ENCODE peak calls at places on chromosomes 4 and X, in four cellular contexts. U is GM23338, Z is HepG2, J is K562. L is an unnamed sample. For H4K20me1, the result is how much of the 10 kb centered on the place peaks cover.

GRCh38 chrX:53442322-53442631 is 8.1 kb upstream of the HSD17B10 start:
- DNase-seq in U (no peak), Z (no peak), J (no peak), L (no peak)

GRCh38 chr4:165563851-165564250 is 185.0 kb downstream of the CPE start:
- DNase-seq in U (no peak), Z (no peak), J (no peak), L (no peak)

GRCh38 chr4:59307609-59308008 is 1892.5 kb upstream of the ADGRL3 start:
- DNase-seq in U (no peak), Z (no peak), J (no peak), L (no peak)

GRCh38 chrX:150984164-150984824 is 1.2 kb downstream of the HMGB3 start:
- DNase-seq in U (no peak), Z (no peak), J (peak), L (no peak)

GRCh38 chrX:40912576-40912975 is 172.7 kb upstream of the USP9X start:
- DNase-seq in U (no peak), Z (no peak), J (no peak), L (no peak)

GRCh38 chr4:25795566-25796454 is 67.0 kb downstream of the SEL1L3 start:
- DNase-seq in U (peak), Z (peak), J (no peak), L (no peak)

GRCh38 chr4:145507636-145508035 is 26.0 kb downstream of the SMAD1 start:
- DNase-seq in U (no peak), Z (peak), J (no peak), L (no peak)

GRCh38 chr4:105327222-105327621 is 146.6 kb downstream of the PPA2 start:
- DNase-seq in U (no peak), Z (no peak), J (no peak), L (no peak)

GRCh38 chr4:38368612-38369011 is 295.4 kb upstream of the KLF3 start:
- DNase-seq in U (no peak), Z (no peak), J (no peak), L (no peak)

GRCh38 chr4:79331126-79331876 is 5.4 kb upstream of the NAA11 start:
- DNase-seq in U (no peak), Z (no peak), J (no peak), L (no peak)

GRCh38 chrX:40908857-40909475 is 173.6 kb upstream of the MED14 start:
- DNase-seq in U (no peak), Z (no peak), J (no peak), L (no peak)

GRCh38 chr4:1310031-1310795 is 20.5 kb downstream of the MAEA start:
- DNase-seq in U (no peak), Z (no peak), J (no peak), L (no peak)

DNA sequence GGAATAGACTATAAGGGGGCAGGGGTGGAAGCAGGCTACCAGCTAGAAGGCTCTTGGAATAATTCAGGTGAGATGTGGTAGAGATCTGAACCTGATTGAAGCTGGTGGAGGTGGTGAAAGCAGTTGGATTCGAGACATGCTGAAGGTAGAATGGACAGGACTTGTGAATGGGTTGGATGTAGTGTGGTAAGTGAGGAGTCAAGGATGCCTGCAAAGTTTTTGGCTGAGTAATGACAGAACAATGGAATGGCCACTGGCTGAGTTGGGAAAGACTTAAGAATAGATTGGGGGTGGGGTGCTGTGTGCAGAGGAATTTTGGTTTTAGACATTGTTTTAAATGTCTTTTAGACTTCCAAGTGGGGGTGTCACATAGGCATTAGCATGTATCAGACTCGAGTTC is 33.5 kb downstream of the HPF1 start:
- DNase-seq in U (peak), Z (no peak), J (no peak), L (no peak)
- TF ChIP-seq JUNB in U (no peak), Z (no peak), J (no peak), L (no peak)

DNA sequence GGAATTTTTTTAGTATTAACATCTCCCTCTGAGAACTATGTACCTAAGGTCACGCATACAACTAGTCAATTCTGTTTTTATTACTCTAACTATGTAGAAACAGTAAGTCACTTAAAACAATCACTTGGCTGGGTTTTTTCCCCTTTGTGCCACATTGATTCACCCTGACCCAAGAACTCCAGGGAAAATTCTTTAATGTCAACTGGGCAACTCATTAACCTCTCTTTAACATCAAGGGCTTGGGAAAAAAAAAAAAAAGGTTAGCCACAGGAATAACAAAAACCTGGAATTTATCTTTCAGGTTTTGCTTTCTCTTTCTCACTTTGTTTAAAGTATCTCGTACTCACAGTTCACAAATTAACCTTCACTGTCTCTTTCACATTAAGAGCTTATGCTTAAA is 8.1 kb downstream of the RPL9 start:
- DNase-seq in U (no peak), Z (peak), J (no peak), L (no peak)
- H4K20me1 ChIP-seq in U (under half), Z (under half), J (under half), L (under half)

GRCh38 chr4:126630171-126630570 is 1002.6 kb upstream of the INTU start:
- DNase-seq in U (no peak), Z (no peak), J (no peak), L (no peak)

GRCh38 chr4:126628933-126629332 is 1003.8 kb upstream of the INTU start:
- DNase-seq in U (no peak), Z (no peak), J (no peak), L (no peak)

DNA sequence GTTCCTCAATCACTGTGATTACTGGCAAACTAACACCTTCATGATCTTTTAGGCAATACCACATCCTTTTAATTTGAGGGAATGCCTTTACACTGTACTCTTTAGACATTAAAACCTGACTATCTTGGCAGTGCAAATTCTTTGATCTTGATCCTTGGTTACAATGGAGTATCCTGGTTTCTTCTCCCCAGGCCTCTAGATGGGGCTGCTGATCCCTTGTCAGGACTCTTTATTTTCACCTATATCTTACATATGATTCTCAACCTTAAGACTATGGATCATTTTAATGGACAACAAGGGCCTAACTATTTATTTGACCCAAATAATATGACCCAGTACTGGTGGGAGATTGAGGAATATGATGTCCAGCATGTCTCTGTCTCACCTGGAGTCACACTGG is 1005.5 kb upstream of the INTU start:
- DNase-seq in U (peak), Z (no peak), J (no peak), L (no peak)
- TF ChIP-seq JUNB in U (no peak), Z (no peak), J (no peak), L (no peak)

DNA sequence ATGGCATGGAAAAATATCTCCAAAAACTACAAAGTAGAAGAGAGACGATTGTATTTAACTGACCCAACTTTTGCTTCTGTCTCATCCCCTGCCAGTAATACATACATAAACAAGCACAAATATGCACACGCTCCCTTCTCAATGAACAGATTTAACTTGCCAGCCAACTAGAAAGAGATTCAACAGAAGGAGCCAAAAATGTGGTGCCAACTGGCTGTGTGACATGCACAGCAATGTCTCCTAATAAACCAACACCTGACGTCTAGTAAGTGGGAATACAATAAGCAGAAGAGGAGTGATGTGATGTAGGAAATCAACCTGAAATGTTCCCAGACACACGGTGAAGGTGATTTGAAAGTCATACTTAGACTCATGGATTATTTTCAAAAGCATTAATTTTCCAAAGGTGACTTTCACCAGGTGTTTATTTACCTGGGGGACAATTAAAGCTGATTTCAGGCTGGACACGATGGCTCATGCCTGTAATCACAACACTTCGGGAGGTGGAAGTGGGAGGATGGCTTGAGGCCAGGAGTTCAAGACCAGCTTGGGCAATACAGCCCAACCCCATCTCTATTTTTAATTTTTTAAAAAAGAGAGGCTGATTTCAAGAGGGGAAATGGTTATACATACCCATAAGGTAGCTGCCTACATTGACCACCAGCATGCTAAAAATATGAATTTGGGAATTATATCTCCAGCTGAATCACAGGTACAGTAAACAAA is 33.7 kb downstream of the SH3RF1 start:
- DNase-seq in U (no peak), Z (no peak), J (no peak), L (no peak)
- H4K20me1 ChIP-seq in U (under half), Z (under half), J (under half), L (under half)

DNA sequence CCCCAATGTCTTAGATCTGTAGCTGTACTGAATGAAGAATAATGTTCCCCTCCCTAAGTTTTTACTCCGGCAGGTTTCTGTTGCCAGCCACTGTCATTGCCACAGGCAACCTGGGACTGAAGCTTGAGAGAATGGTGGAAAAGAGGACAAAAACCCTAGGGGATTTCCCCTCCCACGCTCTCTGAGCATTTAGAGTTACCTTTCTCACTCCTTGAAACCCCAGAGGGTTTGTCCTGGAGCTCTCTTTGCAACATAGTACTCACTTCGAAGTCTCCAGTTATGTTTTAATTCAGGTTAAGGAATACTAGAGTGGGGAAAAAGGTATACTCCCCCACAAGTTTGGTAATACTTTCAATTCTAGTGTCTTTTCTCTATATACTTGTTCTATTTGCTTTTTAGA is 31.5 kb downstream of the F8 start:
- DNase-seq in U (no peak), Z (no peak), J (no peak), L (peak)
- TF ChIP-seq JUNB in U (no peak), Z (no peak), J (no peak), L (no peak)

GRCh38 chrX:154352012-154352401 is 22.4 kb downstream of the FLNA start:
- DNase-seq in U (no peak), Z (no peak), J (no peak), L (no peak)

GRCh38 chrX:154351183-154352011 is 23.0 kb downstream of the FLNA start:
- DNase-seq in U (no peak), Z (no peak), J (no peak), L (no peak)

GRCh38 chrX:154349979-154350378 is 24.5 kb downstream of the FLNA start:
- DNase-seq in U (no peak), Z (no peak), J (no peak), L (no peak)

GRCh38 chrX:154349359-154349935 is 25.0 kb downstream of the FLNA start:
- DNase-seq in U (no peak), Z (no peak), J (no peak), L (no peak)

DNA sequence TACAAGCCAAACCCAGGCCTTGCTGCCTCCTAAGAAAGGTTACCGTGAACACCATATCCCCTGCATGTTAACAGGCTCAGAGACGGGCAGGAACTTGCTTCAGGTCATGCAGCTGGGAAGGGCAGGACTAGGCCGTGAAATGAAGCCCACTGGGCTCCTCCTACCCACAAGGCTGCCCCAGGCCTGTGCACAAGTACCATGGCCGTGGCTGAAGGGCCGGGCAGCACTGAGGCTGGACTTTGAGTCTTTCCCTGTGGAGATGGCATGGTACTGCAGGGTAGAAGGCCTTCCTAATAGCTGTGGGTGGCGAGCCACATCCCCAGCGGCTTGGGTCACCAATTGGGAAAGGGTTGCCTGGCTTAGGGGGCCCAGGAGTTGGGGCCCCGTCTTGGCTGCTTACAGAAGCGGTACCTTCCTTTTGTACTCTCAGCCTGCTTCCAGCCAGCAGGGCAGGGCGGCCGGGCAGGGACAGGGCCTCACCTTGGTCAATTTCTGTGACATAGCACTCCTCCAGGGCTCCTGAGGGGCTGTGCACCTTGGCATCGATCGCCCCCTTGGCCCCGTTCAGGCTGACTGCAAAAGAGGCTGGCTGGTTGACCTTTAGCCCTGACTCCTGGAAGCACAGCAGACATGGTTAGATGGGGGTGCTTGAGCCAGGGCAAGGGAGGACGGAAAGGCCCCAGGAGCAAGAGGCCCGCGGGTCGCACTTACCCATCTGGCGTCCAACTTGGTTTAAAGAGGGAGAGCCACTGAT is 23.8 kb downstream of the FLNA start:
- DNase-seq in U (no peak), Z (no peak), J (no peak), L (no peak)
- H4K20me1 ChIP-seq in U (under half), Z (under half), J (under half), L (under half)